ENCODE peak calls at places on chromosomes 12 and 14, in seven cellular contexts. N, B, C, A, F, W and J are unnamed samples.

GRCh38 chr12:62912644-62913043 is 22.3 kb downstream of the PPM1H start:
- DNase-seq in F (no peak), B (no peak), C (no peak), N (no peak), A (no peak), W (no peak), J (no peak)

GRCh38 chr12:113167868-113168267 is 17.4 kb downstream of the DDX54 start:
- DNase-seq in W (no peak), C (no peak), N (no peak), F (no peak), B (no peak), A (no peak), J (no peak)

GRCh38 chr12:38555620-38556596 is 239.3 kb downstream of the ALG10B start:
- DNase-seq in B (peak), C (no peak), A (no peak), W (no peak), N (no peak), F (no peak), J (no peak)

GRCh38 chr12:42589465-42590323 is at the start of gene PRICKLE1:
- DNase-seq in C (peak), W (peak), A (no peak), F (no peak), N (peak), B (peak), J (no peak)

GRCh38 chr12:124599074-124599999 is 31.9 kb upstream of the NCOR2 start:
- DNase-seq in F (no peak), A (no peak), N (peak), B (peak), W (no peak), C (no peak), J (no peak)

GRCh38 chr14:70722418-70722817 is 80.7 kb downstream of the TTC9 start:
- DNase-seq in W (no peak), F (no peak), C (no peak), A (no peak), N (no peak), B (no peak), J (no peak)

GRCh38 chr12:59010948-59011347 is 90.6 kb upstream of the LRIG3 start:
- DNase-seq in A (no peak), B (no peak), N (no peak), W (no peak), C (no peak), F (no peak), J (no peak)

GRCh38 chr12:123160801-123161487 is 10.1 kb upstream of the PITPNM2 start:
- DNase-seq in N (peak), B (no peak), W (no peak), F (no peak), C (no peak), A (no peak), J (no peak)

GRCh38 chr14:96579358-96579757 is 77.2 kb downstream of the PAPOLA start:
- DNase-seq in F (no peak), C (no peak), N (no peak), W (no peak), A (no peak), B (no peak), J (no peak)

GRCh38 chr12:65537978-65538377 is 259.5 kb downstream of the MSRB3 start:
- DNase-seq in C (no peak), W (no peak), F (no peak), N (no peak), A (no peak), B (peak), J (no peak)

GRCh38 chr12:18578191-18578590 is 159.6 kb downstream of the PLCZ1 start:
- DNase-seq in C (no peak), B (peak), W (no peak), A (no peak), F (no peak), N (peak), J (no peak)

GRCh38 chr12:12717586-12718381 is 616 bp downstream of the CDKN1B start:
- DNase-seq in A (no peak), F (peak), C (no peak), N (no peak), B (no peak), W (peak), J (no peak)

GRCh38 chr12:89179983-89180382 is 172.3 kb downstream of the DUSP6 start:
- DNase-seq in B (peak), W (no peak), A (no peak), C (no peak), F (peak), N (peak), J (peak)

GRCh38 chr12:14723763-14724162 is 27.4 kb upstream of the GUCY2C start:
- DNase-seq in F (peak), W (no peak), C (peak), B (peak), A (peak), N (peak), J (peak)

GRCh38 chr12:91627225-91627624 is 444.6 kb upstream of the DCN start:
- DNase-seq in F (no peak), W (no peak), N (no peak), B (peak), A (no peak), C (no peak), J (no peak)

GRCh38 chr12:90322006-90322405 is 613.4 kb upstream of the ATP2B1 start:
- DNase-seq in N (peak), W (no peak), B (no peak), A (no peak), F (no peak), C (no peak), J (no peak)

GRCh38 chr14:104752338-104752734 is 611 bp upstream of the SIVA1 start:
- DNase-seq in N (no peak), B (no peak), A (no peak), F (no peak), C (no peak), W (peak), J (no peak)

GRCh38 chr12:15712823-15713663 is 76.1 kb downstream of the EPS8 start:
- DNase-seq in F (peak), A (no peak), N (peak), B (no peak), C (peak), W (no peak), J (no peak)

GRCh38 chr14:99127651-99128167 is 144.3 kb downstream of the BCL11B start:
- DNase-seq in A (no peak), B (peak), N (peak), W (no peak), C (peak), F (no peak), J (no peak)

GRCh38 chr12:131380220-131380957 is 330.5 kb upstream of the SFSWAP start:
- DNase-seq in W (no peak), N (no peak), B (no peak), A (no peak), C (no peak), F (no peak), J (no peak)

GRCh38 chr14:73223049-73223448 is 14.3 kb upstream of the PAPLN start:
- DNase-seq in A (no peak), F (no peak), C (no peak), N (peak), B (no peak), W (no peak), J (no peak)

GRCh38 chr12:8554451-8555195 is 13.9 kb upstream of the CLEC4E start:
- DNase-seq in A (no peak), F (no peak), N (peak), C (no peak), B (peak), W (no peak), J (no peak)

GRCh38 chr12:116964004-116964739 is 53.4 kb downstream of the FBXW8 start:
- DNase-seq in A (no peak), C (no peak), B (no peak), F (no peak), N (no peak), W (no peak), J (no peak)

GRCh38 chr12:53300187-53300586 is 692 bp downstream of the MYG1 start:
- DNase-seq in F (no peak), B (peak), C (no peak), A (peak), W (no peak), N (peak), J (no peak)

GRCh38 chr14:68295316-68295816 is 475.8 kb downstream of the RAD51B start:
- DNase-seq in N (peak), B (no peak), W (peak), A (no peak), C (no peak), F (peak), J (no peak)

GRCh38 chr12:111754671-111755070 is 12.1 kb upstream of the ALDH2 start:
- DNase-seq in F (no peak), A (no peak), B (no peak), C (no peak), N (no peak), W (no peak), J (no peak)

GRCh38 chr12:20946732-20947131 is 136.2 kb downstream of the SLCO1B3 start:
- DNase-seq in B (peak), C (no peak), A (no peak), F (peak), N (peak), W (no peak), J (no peak)
- TF ChIP-seq CTCF in B (peak), C (no peak), A (no peak), F (peak), N (peak), W (no peak), J (no peak)

DNA sequence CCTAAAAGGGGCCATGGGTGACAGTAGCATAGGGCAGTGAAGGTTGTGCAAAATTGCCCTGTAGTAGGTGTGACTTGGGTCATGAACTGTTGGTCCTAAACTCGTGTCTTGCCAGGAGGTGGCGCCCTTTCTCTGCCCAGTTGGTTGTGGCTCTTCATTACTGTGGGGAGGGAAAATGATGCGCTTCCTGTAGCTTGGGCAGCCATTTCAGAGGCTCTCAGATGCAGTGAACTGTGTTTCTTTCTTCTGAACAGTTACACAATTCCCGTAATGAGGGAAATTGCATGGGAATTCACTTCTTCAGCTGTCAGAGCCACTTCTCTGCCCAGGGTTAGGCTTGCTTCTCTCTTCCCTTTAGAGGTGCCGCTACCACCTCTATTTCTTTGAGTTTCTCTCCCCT is 148.1 kb upstream of the NRXN3 start:
- DNase-seq in N (peak), B (peak), F (peak), C (peak), A (no peak), W (no peak), J (no peak)
- TF ChIP-seq CTCF in N (peak), B (peak), F (peak), C (no peak), A (peak), W (no peak), J (peak)

GRCh38 chr12:56645201-56645716 is 525 bp downstream of the ATP5F1B start:
- DNase-seq in F (no peak), A (no peak), W (peak), C (no peak), B (no peak), N (no peak), J (no peak)
- TF ChIP-seq CTCF in F (no peak), A (no peak), W (no peak), C (no peak), B (no peak), N (no peak), J (no peak)

DNA sequence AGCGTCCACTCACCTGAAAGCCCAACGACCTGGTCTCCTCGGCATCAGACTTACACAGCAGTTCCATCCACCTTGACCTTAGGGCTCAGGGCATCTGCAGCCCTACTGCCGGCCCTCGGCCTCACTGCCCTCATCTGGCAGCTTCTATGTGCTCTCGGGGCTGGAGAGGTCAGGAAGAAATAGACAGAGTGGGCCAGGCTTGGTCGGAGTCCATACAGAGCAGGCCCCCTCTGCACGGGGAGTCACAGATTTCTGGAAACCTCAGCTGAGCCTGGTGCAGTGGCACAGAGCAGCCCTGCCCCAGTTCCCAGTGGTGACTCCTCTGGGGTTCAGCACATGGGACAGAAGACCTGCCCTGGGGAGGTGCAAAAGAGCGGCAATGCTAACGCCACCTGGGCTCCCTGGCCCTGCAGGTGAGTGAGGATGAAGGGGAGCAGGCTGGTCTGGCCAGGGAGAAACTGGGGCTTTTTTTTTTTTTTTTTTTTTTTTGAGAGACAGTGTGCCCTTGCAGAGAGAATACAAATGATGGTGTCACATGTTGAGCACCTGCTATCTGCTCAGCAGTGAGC is 190.1 kb upstream of the PRMT8 start:
- DNase-seq in N (no peak), A (no peak), F (no peak), W (no peak), B (no peak), C (no peak), J (no peak)
- TF ChIP-seq CTCF in N (no peak), A (no peak), F (no peak), W (no peak), B (no peak), C (no peak), J (no peak)

DNA sequence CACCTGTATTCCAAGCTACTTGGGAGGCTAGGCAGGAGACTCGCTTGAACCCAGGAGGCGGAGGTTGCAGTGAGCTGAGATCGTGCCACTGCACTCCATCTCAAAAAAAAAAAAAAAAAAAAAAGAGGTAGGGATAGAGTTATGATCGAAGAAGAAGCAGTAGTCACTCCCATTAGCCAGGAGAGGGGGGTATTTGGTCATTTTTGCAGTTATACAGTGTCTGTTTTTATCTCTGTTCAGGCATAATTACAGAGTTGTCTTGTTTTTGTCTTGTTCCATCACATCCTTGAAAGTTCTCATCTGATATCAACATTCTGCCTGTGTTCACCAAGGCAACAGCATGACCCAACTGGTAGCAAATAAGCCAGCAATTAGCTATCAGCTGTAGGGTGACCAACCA is 98.5 kb upstream of the TMPO start:
- DNase-seq in F (no peak), C (no peak), W (no peak), N (peak), B (peak), A (no peak), J (no peak)
- TF ChIP-seq CTCF in F (no peak), C (no peak), W (no peak), N (peak), B (peak), A (peak), J (peak)

DNA sequence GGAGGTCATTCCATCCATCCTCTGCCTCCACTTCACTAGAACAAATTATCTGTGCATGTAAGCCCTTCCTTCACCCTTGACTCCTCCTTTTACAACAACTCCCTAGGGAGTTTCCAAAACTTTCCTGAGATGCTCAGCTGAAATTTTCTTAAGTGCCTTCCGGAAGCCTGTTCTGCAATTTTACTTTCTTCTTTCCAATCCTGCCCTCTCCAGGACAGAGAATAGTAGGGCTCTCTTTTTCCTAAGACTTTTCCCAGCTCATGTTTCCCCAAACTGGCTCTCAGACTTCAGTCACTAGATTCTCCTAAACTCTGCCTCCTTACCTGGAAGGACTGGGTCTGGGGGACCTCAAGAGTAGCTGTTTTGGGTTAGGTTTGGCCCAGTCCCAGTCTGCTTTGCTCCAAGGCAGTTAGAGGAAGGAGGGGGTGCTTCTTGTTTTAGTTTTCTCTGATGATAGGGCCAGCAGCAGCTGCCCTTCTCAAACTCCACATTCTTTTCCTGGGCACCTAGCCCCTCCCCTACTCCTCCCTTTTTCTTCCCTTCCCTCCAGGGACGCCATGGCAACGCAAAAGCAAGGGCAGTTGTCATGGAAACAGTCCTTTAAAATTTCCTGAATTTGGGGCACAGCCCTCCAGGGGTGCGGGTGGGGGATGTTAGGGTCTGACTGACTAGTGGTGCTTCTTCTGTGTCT is 17.1 kb downstream of the PPP1R1A start:
- DNase-seq in A (no peak), C (no peak), F (no peak), N (peak), B (no peak), W (no peak), J (no peak)
- TF ChIP-seq CTCF in A (no peak), C (no peak), F (no peak), N (no peak), B (no peak), W (no peak), J (no peak)

GRCh38 chr14:63179383-63179782 is 24.9 kb upstream of the RHOJ start:
- DNase-seq in C (no peak), F (no peak), W (no peak), N (no peak), B (peak), A (no peak), J (no peak)
- TF ChIP-seq CTCF in C (no peak), F (no peak), W (no peak), N (no peak), B (no peak), A (no peak), J (no peak)

GRCh38 chr12:69471667-69472385 is 1.6 kb downstream of the FRS2 start:
- DNase-seq in B (no peak), W (no peak), F (no peak), N (no peak), A (no peak), C (no peak), J (no peak)

GRCh38 chr12:69469854-69470188 is 367 bp upstream of the FRS2 start:
- DNase-seq in F (no peak), W (no peak), C (no peak), A (no peak), B (no peak), N (no peak), J (no peak)

GRCh38 chr12:69473229-69473628 is 3.0 kb downstream of the FRS2 start:
- DNase-seq in N (no peak), B (no peak), A (no peak), W (no peak), F (no peak), C (no peak), J (no peak)

GRCh38 chr12:69468237-69469026 is 1.8 kb upstream of the FRS2 start:
- DNase-seq in C (no peak), N (no peak), F (no peak), W (no peak), B (peak), A (no peak), J (no peak)

DNA sequence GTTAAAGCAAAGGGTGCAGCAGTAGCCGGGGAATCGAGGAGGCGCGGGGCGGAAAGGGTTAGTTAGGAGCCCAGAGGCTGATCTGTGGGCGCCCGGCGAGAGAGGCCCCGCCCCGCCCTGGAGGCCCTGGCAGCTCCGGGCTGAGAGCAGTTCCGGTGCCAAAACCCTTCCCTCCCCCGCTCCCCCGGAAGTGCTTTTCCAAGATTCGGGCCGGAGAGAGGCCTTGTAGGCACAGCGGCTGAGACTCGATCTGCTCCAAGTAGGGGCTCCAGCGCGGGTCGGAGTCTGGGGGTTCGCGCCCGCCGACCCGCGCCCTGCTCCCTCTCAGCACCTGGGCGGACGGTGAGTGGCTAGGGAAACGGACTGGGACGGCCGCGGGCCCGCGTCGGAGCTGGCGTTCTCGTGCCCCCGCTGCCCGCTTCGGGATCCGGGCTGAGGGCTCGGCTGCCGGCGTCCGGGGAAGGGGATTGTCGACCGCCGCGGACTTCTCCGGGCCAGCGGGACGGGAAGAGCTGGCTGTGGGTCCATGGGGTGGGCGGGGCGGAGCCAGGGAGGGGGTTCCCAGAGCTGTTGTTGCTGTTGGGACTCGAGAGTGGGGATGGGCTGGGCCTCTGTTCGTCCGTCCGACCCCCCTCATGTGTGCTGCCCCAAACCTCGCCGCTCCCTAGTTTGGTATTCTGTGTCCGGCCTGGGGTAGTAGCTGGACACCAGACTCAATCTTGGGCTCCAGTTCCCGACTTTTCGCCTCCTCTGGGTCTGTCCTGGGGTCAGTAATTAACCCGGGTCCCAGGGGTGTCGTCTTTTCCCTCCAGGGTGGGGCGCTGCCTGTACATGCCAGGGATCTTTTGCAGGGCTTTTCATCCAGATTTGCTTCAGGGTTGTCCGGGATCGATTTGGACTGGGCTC is at the start of gene FRS2:
- DNase-seq in A (peak), C (peak), N (peak), W (peak), B (peak), F (peak), J (peak)
- TF ChIP-seq CTCF in A (peak), C (no peak), N (peak), W (no peak), B (peak), F (no peak), J (peak)